ENCODE peak calls at places on chromosomes 11 and 22, in six cellular contexts. B is GM12878, P is A549, J is K562, I is endothelial cell of umbilical vein, E is HepG2. O is an unnamed sample.

GRCh38 chr11:72239849-72240460 is 4.0 kb downstream of the PHOX2A start:
- DNase-seq in B (no peak), P (no peak), J (no peak), I (no peak), E (no peak), O (no peak)

GRCh38 chr11:132318421-132319157 is 948.2 kb downstream of the NTM start:
- DNase-seq in B (no peak), P (no peak), J (no peak), I (no peak), E (no peak), O (no peak)

GRCh38 chr11:58059011-58059358 is 28.2 kb downstream of the OR6Q1 start:
- DNase-seq in B (no peak), P (no peak), J (no peak), I (peak), E (peak), O (no peak)

GRCh38 chr11:119371778-119372182 is 9.7 kb downstream of the USP2 start:
- DNase-seq in B (no peak), P (no peak), J (no peak), I (peak), E (no peak), O (peak)

GRCh38 chr22:43345761-43346261 is 2.6 kb upstream of the SCUBE1 start:
- DNase-seq in B (no peak), P (no peak), J (peak), I (no peak), E (peak), O (peak)

GRCh38 chr22:42868751-42869251 is 11.7 kb upstream of the ARFGAP3 start:
- DNase-seq in B (no peak), P (no peak), J (no peak), I (no peak), E (no peak), O (no peak)

GRCh38 chr11:124920870-124921609 is 2.0 kb downstream of the HEPN1 start:
- DNase-seq in B (no peak), P (peak), J (no peak), I (peak), E (no peak), O (no peak)

GRCh38 chr11:119113716-119114115 is 6.6 kb downstream of the C2CD2L start:
- DNase-seq in B (no peak), P (no peak), J (no peak), I (no peak), E (no peak), O (no peak)

GRCh38 chr11:75500742-75501141 is 25.0 kb downstream of the GDPD5 start:
- DNase-seq in B (no peak), P (no peak), J (no peak), I (no peak), E (no peak), O (no peak)

GRCh38 chr22:30826670-30827355 is 132.1 kb downstream of the OSBP2 start:
- DNase-seq in B (no peak), P (no peak), J (no peak), I (no peak), E (no peak), O (no peak)

GRCh38 chr11:124902616-124903015 is 5.0 kb upstream of the ROBO4 start:
- DNase-seq in B (no peak), P (no peak), J (no peak), I (no peak), E (no peak), O (no peak)

GRCh38 chr11:119148855-119149370 is at the start of gene ABCG4:
- DNase-seq in B (no peak), P (no peak), J (no peak), I (no peak), E (no peak), O (peak)

GRCh38 chr11:43992834-43993637 is 50.6 kb downstream of the C11orf96 start:
- DNase-seq in B (no peak), P (no peak), J (no peak), I (no peak), E (no peak), O (no peak)

GRCh38 chr22:30445438-30445936 is 19.9 kb downstream of the MTFP1 start:
- DNase-seq in B (no peak), P (no peak), J (no peak), I (no peak), E (peak), O (no peak)

GRCh38 chr11:68380786-68381622 is 68.6 kb downstream of the LRP5 start:
- DNase-seq in B (no peak), P (peak), J (no peak), I (peak), E (no peak), O (no peak)

DNA sequence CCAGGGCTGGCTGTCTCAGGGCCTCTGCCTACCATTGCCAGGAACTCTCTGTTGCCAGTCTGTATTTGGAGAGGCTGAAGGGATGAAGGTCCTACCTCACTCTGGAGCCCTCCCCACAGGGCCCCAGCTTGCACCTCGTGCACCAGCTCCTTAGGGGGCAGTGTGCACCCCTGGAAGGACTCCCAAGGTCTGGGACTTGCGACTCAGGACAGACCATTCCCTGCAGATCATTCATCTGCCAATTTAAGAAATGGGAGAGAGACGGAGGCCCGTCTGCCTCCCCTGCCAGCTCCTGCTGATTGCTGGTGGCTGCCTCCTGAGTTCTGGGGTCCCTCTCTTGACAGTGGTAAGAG is 27.5 kb upstream of the MALAT1 start:
- DNase-seq in B (no peak), P (peak), J (peak), I (peak), E (peak), O (peak)
- TF ChIP-seq CTCF in B (peak), P (peak), J (peak), I (peak), E (peak), O (peak)

DNA sequence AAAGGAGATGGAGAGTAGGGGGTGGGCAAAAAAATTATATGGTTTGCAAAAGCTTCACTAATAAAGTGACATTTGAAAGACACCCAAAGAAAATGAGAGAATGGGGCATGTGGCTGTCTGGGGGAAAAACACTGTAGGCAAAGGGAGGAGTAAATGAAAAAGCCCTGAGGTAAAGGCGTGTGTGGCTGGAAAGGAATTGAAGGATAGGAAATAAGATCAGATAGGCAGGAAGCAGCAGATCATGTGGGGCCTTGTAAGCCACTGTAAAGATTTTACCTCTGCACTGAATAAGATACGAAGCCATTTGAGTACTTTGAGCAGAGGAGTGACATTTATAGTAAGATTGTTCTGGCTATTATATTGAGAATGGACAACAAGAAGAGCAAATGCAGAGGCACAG is 49.8 kb upstream of the FDX1 start:
- DNase-seq in B (no peak), P (no peak), J (no peak), I (no peak), E (no peak), O (no peak)
- TF ChIP-seq MYC in B (no peak), P (no peak), J (no peak), I (no peak), E (no peak), O (no peak)

DNA sequence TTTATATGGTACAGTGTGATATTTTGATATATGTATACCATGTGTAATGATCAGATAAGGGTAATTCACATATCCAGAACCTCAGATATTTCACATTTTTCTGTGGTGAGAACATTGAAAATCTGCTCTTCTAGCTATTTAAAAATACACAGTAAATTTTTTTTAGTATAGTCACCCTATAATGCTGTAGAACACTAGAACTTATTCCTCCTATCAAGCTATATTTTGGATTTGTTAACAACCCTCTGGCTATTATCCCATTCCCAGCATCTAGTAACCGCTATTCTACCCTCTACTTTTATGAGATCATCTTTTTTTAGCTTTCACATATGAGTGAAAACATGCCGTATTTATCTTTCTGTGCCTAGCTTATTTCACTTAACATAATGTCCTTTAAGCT is 65.5 kb upstream of the SYT9 start:
- DNase-seq in B (no peak), P (no peak), J (no peak), I (no peak), E (no peak), O (no peak)
- H3K4me3 ChIP-seq in B (no peak), P (no peak), J (no peak), I (no peak), E (no peak), O (no peak)

DNA sequence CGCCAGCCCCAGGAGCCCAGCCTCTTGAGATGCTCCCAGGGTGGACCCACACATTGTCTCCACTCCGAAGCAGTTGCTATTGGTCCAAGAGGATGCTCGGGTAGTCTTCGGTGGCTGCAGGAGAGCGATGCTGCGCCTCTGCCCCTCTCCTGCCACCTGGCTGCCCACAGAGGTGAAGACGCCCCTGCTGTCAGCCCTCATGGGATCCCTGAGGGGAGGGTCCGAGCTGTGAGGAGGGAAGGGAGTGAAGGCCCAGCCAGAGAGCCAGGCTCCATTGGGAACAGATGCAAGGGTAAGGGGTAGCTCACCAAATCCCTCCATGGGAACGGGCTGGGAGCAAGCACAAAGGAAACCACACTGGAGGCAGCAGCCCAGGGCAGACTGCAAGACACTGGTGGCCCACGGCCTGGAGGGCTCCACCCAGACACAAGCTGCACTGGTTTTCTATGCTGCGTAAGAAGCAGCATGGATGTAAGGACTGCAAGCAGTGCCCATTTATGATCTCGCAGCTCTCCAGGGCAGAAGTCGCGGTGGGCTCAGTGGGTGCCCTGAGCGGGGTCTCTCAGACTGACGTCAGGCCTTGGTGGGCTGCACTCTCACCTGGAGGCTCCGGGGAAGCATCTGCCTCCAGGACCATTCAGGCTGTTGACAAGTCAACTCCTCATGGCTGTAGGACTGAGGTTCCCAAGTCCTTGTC is 15.7 kb downstream of the TSPAN32 start:
- DNase-seq in B (no peak), P (no peak), J (no peak), I (no peak), E (no peak), O (peak)
- TF ChIP-seq CTCF in B (no peak), P (no peak), J (no peak), I (no peak), E (no peak), O (no peak)

DNA sequence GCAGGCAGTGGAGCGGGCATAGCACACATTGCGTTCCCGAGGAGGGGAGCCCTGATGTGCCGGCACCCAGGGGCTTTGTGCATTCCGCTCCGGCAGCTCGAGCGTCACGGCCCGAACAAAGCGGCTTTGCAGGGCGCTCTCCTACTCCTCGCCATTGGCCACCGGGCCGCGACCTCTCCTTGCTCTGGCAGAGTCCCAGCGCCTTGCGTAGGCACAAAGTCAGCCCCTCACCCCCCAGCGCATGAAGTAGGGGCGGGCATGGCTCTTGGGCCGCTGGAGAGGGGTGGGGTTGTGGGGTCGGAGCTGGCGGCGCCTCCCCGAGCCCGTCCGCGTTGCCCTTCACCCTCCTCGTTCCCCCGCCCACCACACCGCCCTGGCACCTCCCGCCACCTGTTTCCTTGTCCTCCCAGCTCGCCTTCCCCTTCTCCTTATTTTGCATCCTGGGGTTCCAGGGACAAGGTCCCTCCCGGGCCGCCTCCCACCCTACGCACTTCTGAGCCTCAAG is 781 bp upstream of the PPARA start:
- DNase-seq in B (no peak), P (no peak), J (no peak), I (peak), E (no peak), O (peak)
- TF ChIP-seq MYC in B (no peak), P (no peak), J (no peak), I (no peak), E (no peak), O (no peak)

GRCh38 chr11:48104562-48104924 is 112.1 kb upstream of the OR4B1 start:
- DNase-seq in B (no peak), P (no peak), J (no peak), I (no peak), E (no peak), O (no peak)
- H3K4me3 ChIP-seq in B (no peak), P (no peak), J (no peak), I (no peak), E (no peak), O (no peak)

DNA sequence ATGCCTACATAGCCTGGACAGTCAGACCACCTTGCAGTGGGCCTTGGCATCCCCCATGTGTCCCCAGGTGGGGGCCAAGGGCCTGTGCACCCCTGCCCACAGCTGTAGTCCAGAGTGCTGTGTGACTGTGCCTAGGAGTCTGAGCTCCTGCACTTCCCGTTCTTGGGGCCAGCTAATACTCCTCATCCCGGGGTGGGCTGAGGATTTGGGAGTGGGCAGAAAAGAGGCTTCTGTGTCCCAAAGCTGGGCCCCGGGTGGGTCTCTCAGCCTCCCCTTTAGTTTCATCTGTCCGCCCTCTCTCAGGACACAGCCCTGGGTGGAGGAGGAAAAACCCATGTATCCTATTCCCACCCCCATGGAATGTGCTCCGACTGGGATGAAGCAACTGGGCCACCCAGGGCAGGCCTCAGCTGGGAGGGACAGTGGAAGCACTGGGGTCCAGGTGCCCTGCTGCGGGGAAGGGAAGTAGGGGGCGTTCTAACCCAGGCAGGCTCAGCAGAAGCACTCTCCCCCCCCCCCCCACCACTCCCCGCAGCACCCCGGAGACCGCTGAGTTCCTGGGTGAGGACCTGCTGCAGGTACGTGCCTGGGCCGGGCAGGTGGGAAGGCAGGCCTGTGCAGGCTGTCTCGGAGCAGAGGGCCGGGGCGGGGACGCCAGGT is 1.3 kb downstream of the SH3BP1 start:
- DNase-seq in B (no peak), P (no peak), J (no peak), I (no peak), E (no peak), O (no peak)
- TF ChIP-seq CTCF in B (no peak), P (no peak), J (no peak), I (no peak), E (peak), O (no peak)

GRCh38 chr11:134266841-134267251 is 9.3 kb upstream of the GLB1L3 start:
- DNase-seq in B (no peak), P (no peak), J (no peak), I (no peak), E (no peak), O (no peak)
- TF ChIP-seq MYC in B (no peak), P (no peak), J (no peak), I (no peak), E (no peak), O (no peak)

GRCh38 chr22:50584106-50585096 is 1.8 kb upstream of the CHKB start:
- DNase-seq in B (no peak), P (no peak), J (no peak), I (no peak), E (peak), O (no peak)
- H3K4me3 ChIP-seq in B (peak), P (peak), J (no peak), I (no peak), E (no peak), O (peak)

DNA sequence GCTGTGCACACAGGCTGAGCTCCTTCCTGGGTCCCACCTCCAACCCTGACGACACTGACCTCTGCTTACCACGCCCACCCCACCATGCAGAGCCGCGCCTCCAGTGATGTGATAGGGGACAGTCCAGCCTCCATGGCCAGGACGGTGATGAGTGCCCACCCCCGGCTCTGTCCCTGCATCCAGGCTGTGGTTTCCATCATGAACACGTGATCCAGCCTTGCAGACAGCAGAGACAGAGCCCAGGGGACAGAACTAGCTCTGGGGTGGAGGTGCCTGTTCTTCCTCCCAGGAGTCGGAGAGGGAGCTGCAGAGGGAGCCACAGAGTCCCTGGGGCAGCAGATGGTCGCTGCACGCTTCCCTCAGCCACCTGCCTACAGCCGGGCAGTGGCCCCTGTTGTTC is 42.6 kb upstream of the IGSF9B start:
- DNase-seq in B (no peak), P (no peak), J (peak), I (no peak), E (no peak), O (peak)
- TF ChIP-seq CTCF in B (no peak), P (no peak), J (no peak), I (no peak), E (no peak), O (no peak)